ENCODE peak calls at places on chromosomes 16 and 17, in four cellular contexts. J, N, H and Q are unnamed samples.

GRCh38 chr17:64504769-64505319 is 1.2 kb downstream of the DDX5 start:
- DNase-seq in N (no peak), J (no peak), H (no peak), Q (peak; percentile 77)

GRCh38 chr16:81279375-81279774 is 35.4 kb upstream of the GAN start:
- DNase-seq in J (no peak), N (no peak), H (no peak), Q (peak; percentile 33)

GRCh38 chr17:18182190-18182977 is 1.2 kb upstream of the ALKBH5 start:
- DNase-seq in H (no peak), J (no peak), N (no peak), Q (no peak)

GRCh38 chr16:28140788-28141618 is 70.8 kb downstream of the XPO6 start:
- DNase-seq in N (no peak), J (peak; percentile 81), H (no peak), Q (no peak)

GRCh38 chr17:77819497-77819896 is 139.0 kb upstream of the TNRC6C start:
- DNase-seq in H (no peak), N (no peak), J (no peak), Q (no peak)

GRCh38 chr17:40600486-40601046 is 35.3 kb upstream of the CCR7 start:
- DNase-seq in J (no peak), H (no peak), N (no peak), Q (no peak)

GRCh38 chr17:39406951-39407350 is 5.5 kb upstream of the FBXL20 start:
- DNase-seq in H (no peak), J (no peak), N (no peak), Q (no peak)

GRCh38 chr17:75012320-75013076 is at the start of gene MRPL58:
- DNase-seq in J (peak; percentile 92), H (peak; percentile 93), N (no peak), Q (peak; percentile 87)

GRCh38 chr16:64983983-64984382 is 137.9 kb downstream of the CDH11 start:
- DNase-seq in H (no peak), J (no peak), N (peak; percentile 90), Q (peak; percentile 80)

GRCh38 chr17:22694362-22695227 is 1002.3 kb downstream of the KCNJ18 start:
- DNase-seq in H (no peak), N (no peak), J (no peak), Q (no peak)

GRCh38 chr17:76772842-76773521 is 35.1 kb downstream of the MFSD11 start:
- DNase-seq in N (peak; percentile 52), J (no peak), H (no peak), Q (peak; percentile 86)

GRCh38 chr16:8583199-8583598 is 7.1 kb downstream of the TMEM114 start:
- DNase-seq in J (no peak), N (no peak), H (no peak), Q (peak; percentile 4)

GRCh38 chr17:45022655-45023339 is 28.6 kb downstream of the DCAKD start:
- DNase-seq in J (peak; percentile 55), N (no peak), H (no peak), Q (no peak)

GRCh38 chr17:16507918-16508533 is 16.0 kb upstream of the LRRC75A start:
- DNase-seq in H (no peak), N (no peak), J (no peak), Q (no peak)

GRCh38 chr17:35542990-35543389 is 5.5 kb upstream of the SLFN12L start:
- DNase-seq in J (no peak), N (no peak), H (no peak), Q (no peak)

GRCh38 chr16:21952040-21952792 is 945 bp upstream of the UQCRC2 start:
- DNase-seq in N (peak; percentile 25), H (peak; percentile 82), J (no peak), Q (peak; percentile 48)

GRCh38 chr16:46884513-46885293 is 541 bp downstream of the GPT2 start:
- DNase-seq in H (no peak), J (peak; percentile 36), N (no peak), Q (no peak)

GRCh38 chr16:28101533-28101890 is 38.0 kb upstream of the GSG1L start:
- DNase-seq in H (no peak), N (no peak), J (no peak), Q (no peak)

GRCh38 chr17:80763293-80763867 is 218.7 kb downstream of the RPTOR start:
- DNase-seq in N (no peak), H (no peak), J (no peak), Q (no peak)
- H3K4me3 ChIP-seq in N (no peak overlapping the region), H (no peak overlapping the region), J (no peak overlapping the region), Q (no peak overlapping the region)

GRCh38 chr17:81096741-81097133 is 61.8 kb downstream of the BAIAP2 start:
- DNase-seq in N (no peak), J (no peak), H (no peak), Q (no peak)

GRCh38 chr17:81097134-81097942 is 62.4 kb downstream of the BAIAP2 start:
- DNase-seq in J (peak; percentile 35), H (peak; percentile 93), N (peak; percentile 57), Q (peak; percentile 72)

GRCh38 chr17:81094224-81094743 is 59.3 kb downstream of the BAIAP2 start:
- DNase-seq in H (no peak), N (no peak), J (no peak), Q (no peak)

GRCh38 chr17:81094744-81095607 is 60.0 kb downstream of the BAIAP2 start:
- DNase-seq in H (peak; percentile 94), J (no peak), N (peak; percentile 98), Q (peak; percentile 100)

GRCh38 chr17:81095608-81095888 is 60.6 kb downstream of the BAIAP2 start:
- DNase-seq in H (no peak), N (no peak), J (no peak), Q (no peak)
- H3K4me3 ChIP-seq in H (peak overlapping the region; percentile 25), N (no peak overlapping the region), J (no peak overlapping the region), Q (peak overlapping the region; percentile 11)

GRCh38 chr16:55255890-55256289 is 68.1 kb upstream of the IRX6 start:
- DNase-seq in J (no peak), H (no peak), N (no peak), Q (no peak)
- H3K4me3 ChIP-seq in J (no peak overlapping the region), H (no peak overlapping the region), N (no peak overlapping the region), Q (no peak overlapping the region)

GRCh38 chr17:58936295-58936694 is 170.4 kb downstream of the TRIM37 start:
- DNase-seq in N (no peak), J (no peak), H (no peak), Q (no peak)
- H3K4me3 ChIP-seq in N (no peak overlapping the region), J (no peak overlapping the region), H (no peak overlapping the region), Q (no peak overlapping the region)

GRCh38 chr16:85750021-85750826 is 672 bp downstream of the C16orf74 start:
- DNase-seq in H (no peak), N (peak; percentile 8), J (peak; percentile 67), Q (no peak)

GRCh38 chr16:85752511-85753420 is 1.9 kb upstream of the C16orf74 start:
- DNase-seq in H (peak; percentile 78), N (no peak), J (peak; percentile 77), Q (no peak)

GRCh38 chr16:85750827-85751641 is at the start of gene C16orf74:
- DNase-seq in N (no peak), J (peak; percentile 68), H (no peak), Q (no peak)

GRCh38 chr16:85753559-85753958 is 2.7 kb upstream of the C16orf74 start:
- DNase-seq in J (no peak), N (no peak), H (no peak), Q (no peak)

DNA sequence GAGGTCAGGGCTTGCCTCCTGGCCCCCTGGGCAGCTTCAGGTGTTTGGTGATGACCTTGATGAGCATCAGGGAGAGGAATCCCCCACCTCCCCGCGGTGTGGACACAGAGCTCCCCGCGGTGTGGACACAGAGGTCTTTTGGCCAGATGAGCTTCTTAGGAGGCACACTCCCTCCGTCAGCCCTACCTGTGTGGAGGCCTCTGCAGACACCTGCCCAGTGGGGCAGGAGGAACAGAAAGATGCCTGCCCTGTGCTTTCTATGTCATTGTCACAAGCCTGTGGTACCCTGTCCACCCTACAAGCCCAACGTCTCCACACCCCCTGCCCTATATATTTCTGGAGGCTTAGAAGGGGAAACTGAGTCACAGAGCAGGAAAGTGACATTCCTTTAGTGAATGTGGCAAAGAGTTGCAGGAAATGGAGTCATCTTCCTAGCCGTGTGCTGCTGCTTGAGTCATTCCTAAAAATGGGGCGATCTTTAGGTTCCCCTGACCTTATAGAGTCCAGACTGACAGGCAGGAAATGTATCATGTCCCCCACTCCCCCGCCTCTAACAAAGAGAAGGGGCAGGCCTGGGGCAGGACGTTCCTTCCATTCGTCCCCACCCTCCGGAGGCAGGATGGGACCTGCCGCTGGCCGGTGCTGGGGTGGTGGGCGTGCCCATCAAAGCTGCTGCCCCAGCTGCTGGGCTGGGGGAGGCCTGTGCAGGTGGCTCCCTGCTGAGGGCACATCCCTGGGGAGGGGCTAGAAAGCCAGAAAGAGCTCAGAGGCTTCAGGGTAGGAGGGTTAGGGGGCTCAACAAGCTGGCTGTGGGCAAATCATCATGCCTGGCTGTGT is 987 bp upstream of the C16orf74 start:
- DNase-seq in H (no peak), N (no peak), J (peak; percentile 49), Q (no peak)
- H3K4me3 ChIP-seq in H (no peak overlapping the region), N (peak overlapping the region; percentile 43), J (peak overlapping the region; percentile 43), Q (no peak overlapping the region)

GRCh38 chr17:8072727-8073461 is 14.6 kb downstream of the ALOX12B start:
- DNase-seq in N (no peak), J (no peak), H (no peak), Q (no peak)

GRCh38 chr17:8075574-8076342 is 11.8 kb downstream of the ALOX12B start:
- DNase-seq in N (no peak), H (no peak), J (no peak), Q (no peak)

GRCh38 chr17:8075081-8075480 is 12.4 kb downstream of the ALOX12B start:
- DNase-seq in H (peak; percentile 53), J (no peak), N (no peak), Q (no peak)

GRCh38 chr17:8072339-8072726 is 15.2 kb downstream of the ALOX12B start:
- DNase-seq in H (no peak), N (no peak), J (no peak), Q (no peak)

GRCh38 chr17:8073627-8074485 is 13.7 kb downstream of the ALOX12B start:
- DNase-seq in H (peak; percentile 78), J (peak; percentile 72), N (no peak), Q (peak; percentile 21)
- H3K4me3 ChIP-seq in H (no peak overlapping the region), J (no peak overlapping the region), N (no peak overlapping the region), Q (no peak overlapping the region)

DNA sequence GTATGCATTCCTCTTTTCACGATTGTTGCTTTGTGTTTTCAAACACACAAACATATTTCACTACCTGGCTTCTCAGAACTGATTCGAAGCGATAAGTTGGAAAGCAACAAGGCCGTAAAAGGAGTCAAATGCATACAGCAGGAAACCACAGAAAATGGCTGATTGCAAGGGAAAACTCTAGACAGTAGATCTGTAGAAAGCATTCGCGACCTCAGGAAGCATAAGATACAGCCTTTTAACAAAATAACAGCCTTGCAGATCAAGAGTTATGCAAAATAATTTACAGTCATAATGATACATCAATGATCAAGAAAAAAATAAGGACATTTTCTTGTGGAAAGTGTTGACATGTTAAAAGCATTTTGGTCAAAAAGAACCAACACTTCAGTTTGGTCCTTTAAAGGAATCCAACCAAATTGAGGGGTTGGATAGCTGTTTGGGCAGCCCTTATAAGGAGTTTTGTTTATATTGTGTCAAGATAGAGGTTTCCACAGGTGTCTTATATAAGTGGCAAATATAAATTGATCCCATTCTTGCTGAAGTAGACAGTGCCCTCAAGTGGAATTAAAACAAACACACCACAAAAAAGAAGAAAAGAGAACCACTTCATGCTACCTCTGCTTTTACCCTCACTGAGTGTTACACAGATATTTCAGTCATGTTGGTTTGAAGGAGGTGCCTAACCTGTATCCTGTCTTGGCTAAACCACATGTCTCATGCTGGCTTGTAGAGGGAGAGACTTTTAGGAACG is 5.5 kb downstream of the CYLD start:
- DNase-seq in N (no peak), J (peak; percentile 36), H (no peak), Q (no peak)
- H3K4me3 ChIP-seq in N (no peak overlapping the region), J (no peak overlapping the region), H (no peak overlapping the region), Q (no peak overlapping the region)